ENCODE peak calls at places on chromosomes 7 and 10, in four cellular contexts. One of them, this sample, is unnamed.

GRCh38 chr7:112254709-112255387 is 48.4 kb downstream of the ZNF277 start:
- DNase-seq in A549: no peak
- DNase-seq in uterus: no peak
- DNase-seq in ovary: no peak
- DNase-seq in this sample: no peak

GRCh38 chr10:122331615-122332446 is 42.7 kb upstream of the PLEKHA1 start:
- DNase-seq in A549: peak; percentile 52
- DNase-seq in uterus: no peak
- DNase-seq in ovary: no peak
- DNase-seq in this sample: no peak

GRCh38 chr10:98920807-98921206 is 314.8 kb downstream of the HPSE2 start:
- DNase-seq in A549: no peak
- DNase-seq in uterus: no peak
- DNase-seq in ovary: no peak
- DNase-seq in this sample: no peak

GRCh38 chr10:81472927-81473470 is 402.0 kb upstream of the NRG3 start:
- DNase-seq in A549: no peak
- DNase-seq in uterus: no peak
- DNase-seq in ovary: no peak
- DNase-seq in this sample: no peak

GRCh38 chr7:140714331-140715040 is 18.0 kb downstream of the NDUFB2 start:
- DNase-seq in A549: no peak
- DNase-seq in uterus: no peak
- DNase-seq in ovary: no peak
- DNase-seq in this sample: no peak

GRCh38 chr7:94289071-94289470 is 105.6 kb upstream of the COL1A2 start:
- DNase-seq in A549: peak; percentile 64
- DNase-seq in uterus: peak; percentile 86
- DNase-seq in ovary: peak; percentile 76
- DNase-seq in this sample: peak; percentile 23

GRCh38 chr10:4255751-4256150 is 470.7 kb upstream of the KLF6 start:
- DNase-seq in A549: no peak
- DNase-seq in uterus: no peak
- DNase-seq in ovary: no peak
- DNase-seq in this sample: no peak

GRCh38 chr7:78769551-78770101 is 683.8 kb downstream of the MAGI2 start:
- DNase-seq in A549: no peak
- DNase-seq in uterus: no peak
- DNase-seq in ovary: no peak
- DNase-seq in this sample: no peak

GRCh38 chr10:77505431-77506334 is 131.9 kb downstream of the KCNMA1 start:
- DNase-seq in A549: peak; percentile 28
- DNase-seq in uterus: no peak
- DNase-seq in ovary: no peak
- DNase-seq in this sample: no peak

GRCh38 chr10:69938541-69938991 is 114.1 kb upstream of the MACROH2A2 start:
- DNase-seq in A549: no peak
- DNase-seq in uterus: no peak
- DNase-seq in ovary: no peak
- DNase-seq in this sample: no peak

GRCh38 chr10:32948451-32948850 is 9.6 kb downstream of the ITGB1 start:
- DNase-seq in A549: no peak
- DNase-seq in uterus: no peak
- DNase-seq in ovary: no peak
- DNase-seq in this sample: no peak

GRCh38 chr7:1101580-1102431 is 13.9 kb downstream of the GPER1 start:
- DNase-seq in A549: no peak
- DNase-seq in uterus: no peak
- DNase-seq in ovary: no peak
- DNase-seq in this sample: no peak

GRCh38 chr10:43305881-43306280 is 39.0 kb upstream of the RASGEF1A start:
- DNase-seq in A549: no peak
- DNase-seq in uterus: no peak
- DNase-seq in ovary: no peak
- DNase-seq in this sample: no peak

GRCh38 chr10:99834410-99834809 is 52.0 kb downstream of the ABCC2 start:
- DNase-seq in A549: peak; percentile 92
- DNase-seq in uterus: no peak
- DNase-seq in ovary: no peak
- DNase-seq in this sample: no peak

GRCh38 chr7:37448637-37449331 is at the start of gene ELMO1:
- DNase-seq in A549: peak; percentile 76
- DNase-seq in uterus: peak; percentile 46
- DNase-seq in ovary: peak; percentile 62
- DNase-seq in this sample: peak; percentile 47

GRCh38 chr10:1932617-1933016 is 195.3 kb upstream of the ADARB2 start:
- DNase-seq in A549: no peak
- DNase-seq in uterus: no peak
- DNase-seq in ovary: no peak
- DNase-seq in this sample: no peak

GRCh38 chr10:89522463-89522862 is 12.9 kb downstream of the SLC16A12 start:
- DNase-seq in A549: no peak
- DNase-seq in uterus: no peak
- DNase-seq in ovary: no peak
- DNase-seq in this sample: no peak

GRCh38 chr7:2670720-2671391 is 17.1 kb upstream of the AMZ1 start:
- DNase-seq in A549: peak; percentile 83
- DNase-seq in uterus: no peak
- DNase-seq in ovary: peak; percentile 78
- DNase-seq in this sample: no peak

GRCh38 chr7:2015251-2015871 is 217.4 kb downstream of the MAD1L1 start:
- DNase-seq in A549: no peak
- DNase-seq in uterus: no peak
- DNase-seq in ovary: peak; percentile 12
- DNase-seq in this sample: peak; percentile 8

GRCh38 chr10:127999291-127999690 is 92.4 kb downstream of the PTPRE start:
- DNase-seq in A549: no peak
- DNase-seq in uterus: no peak
- DNase-seq in ovary: no peak
- DNase-seq in this sample: no peak

GRCh38 chr10:33937259-33937658 is 602.8 kb upstream of the NRP1 start:
- DNase-seq in A549: no peak
- DNase-seq in uterus: no peak
- DNase-seq in ovary: no peak
- DNase-seq in this sample: no peak

GRCh38 chr10:101354584-101355070 is 662 bp downstream of the BTRC start:
- DNase-seq in A549: no peak
- DNase-seq in uterus: no peak
- DNase-seq in ovary: no peak
- DNase-seq in this sample: no peak

GRCh38 chr10:103910442-103911000 is 7.5 kb downstream of the STN1 start:
- DNase-seq in A549: no peak
- DNase-seq in uterus: no peak
- DNase-seq in ovary: no peak
- DNase-seq in this sample: no peak

GRCh38 chr7:19069842-19070241 is 47.6 kb downstream of the TWIST1 start:
- DNase-seq in A549: no peak
- DNase-seq in uterus: no peak
- DNase-seq in ovary: no peak
- DNase-seq in this sample: no peak

GRCh38 chr10:118692911-118693310 is 61.9 kb downstream of the CACUL1 start:
- DNase-seq in A549: no peak
- DNase-seq in uterus: no peak
- DNase-seq in ovary: no peak
- DNase-seq in this sample: no peak

GRCh38 chr7:132251327-132251659 is 325.0 kb downstream of the PLXNA4 start:
- DNase-seq in A549: no peak
- DNase-seq in uterus: peak; percentile 23
- DNase-seq in ovary: peak; percentile 35
- DNase-seq in this sample: peak; percentile 89

GRCh38 chr10:21030096-21030495 is 133.0 kb upstream of the NEBL start:
- DNase-seq in A549: peak; percentile 21
- DNase-seq in uterus: no peak
- DNase-seq in ovary: no peak
- DNase-seq in this sample: no peak
- TF ChIP-seq POLR2A in A549: no peak
- TF ChIP-seq POLR2A in uterus: no peak
- TF ChIP-seq POLR2A in ovary: no peak
- TF ChIP-seq POLR2A in this sample: no peak

DNA sequence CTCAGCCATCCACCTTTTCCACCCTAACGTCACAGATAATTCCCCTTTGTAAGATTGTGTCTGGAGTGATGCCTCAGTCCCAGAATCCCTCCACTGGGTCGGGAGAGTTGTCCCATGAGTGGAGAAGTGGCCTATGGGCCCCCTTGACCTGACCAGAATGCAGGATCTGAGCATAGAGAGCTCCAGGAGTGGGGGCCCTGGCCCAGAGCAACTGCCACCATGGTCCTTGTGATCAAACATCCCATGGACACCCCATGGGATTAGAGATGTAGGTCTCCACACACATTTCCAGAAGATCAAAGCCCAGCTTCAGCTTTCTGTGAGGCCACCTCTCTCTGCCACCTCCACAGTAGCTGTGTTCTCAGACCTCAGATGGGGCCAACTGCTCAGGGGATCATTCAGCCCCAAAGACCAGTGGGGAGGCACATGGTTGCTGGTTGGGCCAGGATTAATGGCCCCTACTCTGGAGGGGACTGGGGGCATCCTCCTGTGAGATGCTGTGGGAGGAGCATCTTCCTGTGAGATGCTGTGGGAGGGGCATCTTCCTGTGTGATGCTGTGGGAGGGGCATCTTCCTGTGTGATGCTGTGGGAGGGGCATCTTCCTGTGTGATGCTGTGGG is 28.5 kb upstream of the DPYSL4 start:
- DNase-seq in A549: no peak
- DNase-seq in uterus: no peak
- DNase-seq in ovary: no peak
- DNase-seq in this sample: no peak
- H3K27ac ChIP-seq in A549: no peak overlapping the region
- H3K27ac ChIP-seq in uterus: no peak overlapping the region
- H3K27ac ChIP-seq in ovary: no peak overlapping the region
- H3K27ac ChIP-seq in this sample: no peak overlapping the region

GRCh38 chr7:151225948-151226510 is 976 bp downstream of the ABCF2 start:
- DNase-seq in A549: no peak
- DNase-seq in uterus: no peak
- DNase-seq in ovary: no peak
- DNase-seq in this sample: no peak

GRCh38 chr7:151226560-151226874 is 488 bp downstream of the ABCF2 start:
- DNase-seq in A549: no peak
- DNase-seq in uterus: no peak
- DNase-seq in ovary: no peak
- DNase-seq in this sample: no peak

GRCh38 chr7:151229249-151229648 is 2.2 kb upstream of the ABCF2 start:
- DNase-seq in A549: no peak
- DNase-seq in uterus: no peak
- DNase-seq in ovary: no peak
- DNase-seq in this sample: no peak

GRCh38 chr7:151226875-151227782 is at the start of gene ABCF2:
- DNase-seq in A549: peak; percentile 99
- DNase-seq in uterus: peak; percentile 99
- DNase-seq in ovary: peak; percentile 98
- DNase-seq in this sample: peak; percentile 97

DNA sequence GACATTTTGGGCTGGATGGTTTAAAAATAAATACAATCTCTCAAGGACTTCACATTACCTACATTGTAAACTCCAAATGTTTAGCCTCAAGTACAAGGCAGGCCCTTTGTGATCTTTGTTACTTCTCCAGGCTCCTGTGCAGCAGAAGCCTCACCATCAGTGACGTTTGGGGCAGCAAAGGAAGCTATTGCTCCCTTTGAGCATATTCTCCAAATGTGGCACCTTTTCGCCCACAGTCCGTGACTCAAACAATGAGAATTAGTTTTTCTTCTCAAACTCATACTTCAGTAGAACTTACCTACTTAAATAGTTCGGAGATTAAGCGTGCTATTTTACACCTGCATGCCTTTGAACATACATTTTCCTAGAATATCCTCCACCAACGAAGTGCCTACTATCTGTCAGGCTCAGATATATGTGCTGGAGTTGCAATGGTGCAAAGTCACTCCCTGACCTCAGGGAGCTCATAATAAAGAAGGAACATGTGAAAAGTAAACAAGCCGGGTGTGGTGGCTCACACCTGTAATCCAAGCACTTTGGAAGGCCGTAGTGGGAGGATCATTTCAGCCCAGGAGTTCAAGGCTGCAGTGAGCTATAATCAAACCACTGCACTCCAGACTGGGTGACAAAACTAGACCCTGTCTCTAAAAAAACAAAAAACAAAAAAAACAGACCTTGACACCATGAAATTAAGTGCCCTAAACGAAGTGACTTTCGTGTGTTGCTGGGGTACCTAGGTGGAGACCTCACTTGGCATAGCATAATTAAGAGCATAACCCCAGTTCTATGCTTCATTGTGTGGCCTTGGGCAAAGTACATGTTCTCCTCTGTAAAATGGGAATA is 1.2 kb upstream of the ABCF2 start:
- DNase-seq in A549: no peak
- DNase-seq in uterus: no peak
- DNase-seq in ovary: no peak
- DNase-seq in this sample: no peak
- H3K4me1 ChIP-seq in A549: peaks cover 26% of the 10 kb centered on the region
- H3K4me1 ChIP-seq in uterus: peaks cover 13% of the 10 kb centered on the region
- H3K4me1 ChIP-seq in ovary: peaks cover 7% of the 10 kb centered on the region
- H3K4me1 ChIP-seq in this sample: peaks cover 38% of the 10 kb centered on the region

GRCh38 chr7:20089431-20089830 is 127.8 kb downstream of the MACC1 start:
- DNase-seq in A549: no peak
- DNase-seq in uterus: no peak
- DNase-seq in ovary: no peak
- DNase-seq in this sample: no peak
- TF ChIP-seq POLR2A in A549: no peak
- TF ChIP-seq POLR2A in uterus: no peak
- TF ChIP-seq POLR2A in ovary: no peak
- TF ChIP-seq POLR2A in this sample: no peak